ENCODE peak calls at places on chromosomes 5 and 9, in seven cellular contexts. One of them, this sample, is unnamed.

GRCh38 chr5:32538031-32538547 is 47.3 kb upstream of the SUB1 start:
- DNase-seq in CD8-positive, alpha-beta memory T cell: peak; percentile 77
- DNase-seq in heart right ventricle: peak; percentile 29
- DNase-seq in psoas muscle: no peak
- DNase-seq in uterus: no peak
- DNase-seq in breast epithelium: no peak
- DNase-seq in CD8-positive, alpha-beta T cell: no peak
- DNase-seq in this sample: no peak

GRCh38 chr9:33354651-33355211 is 47.6 kb downstream of the AQP7 start:
- DNase-seq in CD8-positive, alpha-beta memory T cell: no peak
- DNase-seq in heart right ventricle: no peak
- DNase-seq in psoas muscle: no peak
- DNase-seq in uterus: no peak
- DNase-seq in breast epithelium: no peak
- DNase-seq in CD8-positive, alpha-beta T cell: no peak
- DNase-seq in this sample: peak; percentile 20

GRCh38 chr5:36334315-36334714 is 32.6 kb upstream of the RANBP3L start:
- DNase-seq in CD8-positive, alpha-beta memory T cell: no peak
- DNase-seq in heart right ventricle: no peak
- DNase-seq in psoas muscle: no peak
- DNase-seq in uterus: no peak
- DNase-seq in breast epithelium: no peak
- DNase-seq in CD8-positive, alpha-beta T cell: no peak
- DNase-seq in this sample: no peak

GRCh38 chr5:54868511-54869483 is 116.6 kb downstream of the ESM1 start:
- DNase-seq in CD8-positive, alpha-beta memory T cell: no peak
- DNase-seq in heart right ventricle: no peak
- DNase-seq in psoas muscle: no peak
- DNase-seq in uterus: no peak
- DNase-seq in breast epithelium: no peak
- DNase-seq in CD8-positive, alpha-beta T cell: no peak
- DNase-seq in this sample: no peak

GRCh38 chr9:118209343-118209742 is 505.1 kb downstream of the TLR4 start:
- DNase-seq in CD8-positive, alpha-beta memory T cell: no peak
- DNase-seq in heart right ventricle: no peak
- DNase-seq in psoas muscle: no peak
- DNase-seq in uterus: no peak
- DNase-seq in breast epithelium: no peak
- DNase-seq in CD8-positive, alpha-beta T cell: no peak
- DNase-seq in this sample: no peak

GRCh38 chr5:50655810-50656205 is 10.6 kb upstream of the PARP8 start:
- DNase-seq in CD8-positive, alpha-beta memory T cell: no peak
- DNase-seq in heart right ventricle: no peak
- DNase-seq in psoas muscle: no peak
- DNase-seq in uterus: no peak
- DNase-seq in breast epithelium: no peak
- DNase-seq in CD8-positive, alpha-beta T cell: no peak
- DNase-seq in this sample: peak; percentile 70

GRCh38 chr9:130927338-130927737 is 11.7 kb downstream of the FIBCD1 start:
- DNase-seq in CD8-positive, alpha-beta memory T cell: no peak
- DNase-seq in heart right ventricle: no peak
- DNase-seq in psoas muscle: no peak
- DNase-seq in uterus: no peak
- DNase-seq in breast epithelium: no peak
- DNase-seq in CD8-positive, alpha-beta T cell: no peak
- DNase-seq in this sample: no peak

GRCh38 chr5:33491941-33492340 is 51.2 kb downstream of the TARS1 start:
- DNase-seq in CD8-positive, alpha-beta memory T cell: no peak
- DNase-seq in heart right ventricle: no peak
- DNase-seq in psoas muscle: no peak
- DNase-seq in uterus: no peak
- DNase-seq in breast epithelium: no peak
- DNase-seq in CD8-positive, alpha-beta T cell: no peak
- DNase-seq in this sample: no peak

GRCh38 chr9:82106536-82106935 is 118.0 kb downstream of the SPATA31D1 start:
- DNase-seq in CD8-positive, alpha-beta memory T cell: no peak
- DNase-seq in heart right ventricle: no peak
- DNase-seq in psoas muscle: no peak
- DNase-seq in uterus: no peak
- DNase-seq in breast epithelium: no peak
- DNase-seq in CD8-positive, alpha-beta T cell: no peak
- DNase-seq in this sample: no peak

GRCh38 chr5:178490935-178491632 is 99.1 kb downstream of the COL23A1 start:
- DNase-seq in CD8-positive, alpha-beta memory T cell: no peak
- DNase-seq in heart right ventricle: no peak
- DNase-seq in psoas muscle: no peak
- DNase-seq in uterus: no peak
- DNase-seq in breast epithelium: no peak
- DNase-seq in CD8-positive, alpha-beta T cell: no peak
- DNase-seq in this sample: no peak

GRCh38 chr9:82882744-82883143 is 180.2 kb downstream of the RASEF start:
- DNase-seq in CD8-positive, alpha-beta memory T cell: no peak
- DNase-seq in heart right ventricle: no peak
- DNase-seq in psoas muscle: no peak
- DNase-seq in uterus: no peak
- DNase-seq in breast epithelium: no peak
- DNase-seq in CD8-positive, alpha-beta T cell: no peak
- DNase-seq in this sample: no peak

GRCh38 chr9:123437201-123437600 is 81.2 kb downstream of the CRB2 start:
- DNase-seq in CD8-positive, alpha-beta memory T cell: no peak
- DNase-seq in heart right ventricle: no peak
- DNase-seq in psoas muscle: no peak
- DNase-seq in uterus: no peak
- DNase-seq in breast epithelium: no peak
- DNase-seq in CD8-positive, alpha-beta T cell: no peak
- DNase-seq in this sample: no peak

GRCh38 chr5:139232161-139232724 is 34.1 kb upstream of the SIL1 start:
- DNase-seq in CD8-positive, alpha-beta memory T cell: no peak
- DNase-seq in heart right ventricle: no peak
- DNase-seq in psoas muscle: no peak
- DNase-seq in uterus: no peak
- DNase-seq in breast epithelium: no peak
- DNase-seq in CD8-positive, alpha-beta T cell: no peak
- DNase-seq in this sample: no peak

GRCh38 chr9:14670718-14671117 is 22.5 kb downstream of the ZDHHC21 start:
- DNase-seq in CD8-positive, alpha-beta memory T cell: no peak
- DNase-seq in heart right ventricle: no peak
- DNase-seq in psoas muscle: no peak
- DNase-seq in uterus: no peak
- DNase-seq in breast epithelium: no peak
- DNase-seq in CD8-positive, alpha-beta T cell: no peak
- DNase-seq in this sample: no peak

GRCh38 chr5:143359869-143360268 is 43.6 kb downstream of the NR3C1 start:
- DNase-seq in CD8-positive, alpha-beta memory T cell: no peak
- DNase-seq in heart right ventricle: no peak
- DNase-seq in psoas muscle: no peak
- DNase-seq in uterus: no peak
- DNase-seq in breast epithelium: no peak
- DNase-seq in CD8-positive, alpha-beta T cell: no peak
- DNase-seq in this sample: no peak

GRCh38 chr5:6554812-6555211 is 78.0 kb downstream of the NSUN2 start:
- DNase-seq in CD8-positive, alpha-beta memory T cell: no peak
- DNase-seq in heart right ventricle: no peak
- DNase-seq in psoas muscle: no peak
- DNase-seq in uterus: no peak
- DNase-seq in breast epithelium: no peak
- DNase-seq in CD8-positive, alpha-beta T cell: no peak
- DNase-seq in this sample: no peak

GRCh38 chr5:1206521-1207412 is 5.4 kb downstream of the SLC6A19 start:
- DNase-seq in CD8-positive, alpha-beta memory T cell: peak; percentile 25
- DNase-seq in heart right ventricle: peak; percentile 7
- DNase-seq in psoas muscle: peak; percentile 8
- DNase-seq in uterus: no peak
- DNase-seq in breast epithelium: no peak
- DNase-seq in CD8-positive, alpha-beta T cell: no peak
- DNase-seq in this sample: no peak

GRCh38 chr9:108783318-108784127 is 72.3 kb downstream of the ACTL7B start:
- DNase-seq in CD8-positive, alpha-beta memory T cell: no peak
- DNase-seq in heart right ventricle: no peak
- DNase-seq in psoas muscle: no peak
- DNase-seq in uterus: no peak
- DNase-seq in breast epithelium: no peak
- DNase-seq in CD8-positive, alpha-beta T cell: no peak
- DNase-seq in this sample: no peak

GRCh38 chr5:136236479-136237083 is 43.6 kb upstream of the SMIM32 start:
- DNase-seq in CD8-positive, alpha-beta memory T cell: no peak
- DNase-seq in heart right ventricle: no peak
- DNase-seq in psoas muscle: no peak
- DNase-seq in uterus: no peak
- DNase-seq in breast epithelium: no peak
- DNase-seq in CD8-positive, alpha-beta T cell: no peak
- DNase-seq in this sample: no peak

GRCh38 chr9:108270041-108270440 is 585.7 kb downstream of the ACTL7B start:
- DNase-seq in CD8-positive, alpha-beta memory T cell: no peak
- DNase-seq in heart right ventricle: no peak
- DNase-seq in psoas muscle: no peak
- DNase-seq in uterus: no peak
- DNase-seq in breast epithelium: no peak
- DNase-seq in CD8-positive, alpha-beta T cell: no peak
- DNase-seq in this sample: no peak

GRCh38 chr9:104879555-104880318 is 48.2 kb downstream of the ABCA1 start:
- DNase-seq in CD8-positive, alpha-beta memory T cell: no peak
- DNase-seq in heart right ventricle: no peak
- DNase-seq in psoas muscle: no peak
- DNase-seq in uterus: no peak
- DNase-seq in breast epithelium: no peak
- DNase-seq in CD8-positive, alpha-beta T cell: no peak
- DNase-seq in this sample: no peak

GRCh38 chr5:86679949-86680348 is 62.2 kb downstream of the COX7C start:
- DNase-seq in CD8-positive, alpha-beta memory T cell: no peak
- DNase-seq in heart right ventricle: no peak
- DNase-seq in psoas muscle: no peak
- DNase-seq in uterus: no peak
- DNase-seq in breast epithelium: no peak
- DNase-seq in CD8-positive, alpha-beta T cell: no peak
- DNase-seq in this sample: no peak

GRCh38 chr9:137679249-137679648 is 60.4 kb downstream of the EHMT1 start:
- DNase-seq in CD8-positive, alpha-beta memory T cell: no peak
- DNase-seq in heart right ventricle: no peak
- DNase-seq in psoas muscle: no peak
- DNase-seq in uterus: no peak
- DNase-seq in breast epithelium: no peak
- DNase-seq in CD8-positive, alpha-beta T cell: no peak
- DNase-seq in this sample: no peak

GRCh38 chr5:136235316-136235715 is 42.4 kb upstream of the SMIM32 start:
- DNase-seq in CD8-positive, alpha-beta memory T cell: no peak
- DNase-seq in heart right ventricle: no peak
- DNase-seq in psoas muscle: no peak
- DNase-seq in uterus: no peak
- DNase-seq in breast epithelium: no peak
- DNase-seq in CD8-positive, alpha-beta T cell: no peak
- DNase-seq in this sample: peak; percentile 56

GRCh38 chr5:98769256-98770157 is 4.0 kb upstream of the RGMB start:
- DNase-seq in CD8-positive, alpha-beta memory T cell: peak; percentile 50
- DNase-seq in heart right ventricle: peak; percentile 40
- DNase-seq in psoas muscle: peak; percentile 35
- DNase-seq in uterus: peak; percentile 42
- DNase-seq in breast epithelium: no peak
- DNase-seq in CD8-positive, alpha-beta T cell: no peak
- DNase-seq in this sample: no peak
- H3K4me3 ChIP-seq in CD8-positive, alpha-beta memory T cell: peak overlapping the region; percentile 73
- H3K4me3 ChIP-seq in heart right ventricle: peak overlapping the region; percentile 67
- H3K4me3 ChIP-seq in psoas muscle: peak overlapping the region; percentile 78
- H3K4me3 ChIP-seq in uterus: peak overlapping the region; percentile 43
- H3K4me3 ChIP-seq in breast epithelium: peak overlapping the region; percentile 89
- H3K4me3 ChIP-seq in CD8-positive, alpha-beta T cell: peak overlapping the region; percentile 43
- H3K4me3 ChIP-seq in this sample: peak overlapping the region; percentile 56

DNA sequence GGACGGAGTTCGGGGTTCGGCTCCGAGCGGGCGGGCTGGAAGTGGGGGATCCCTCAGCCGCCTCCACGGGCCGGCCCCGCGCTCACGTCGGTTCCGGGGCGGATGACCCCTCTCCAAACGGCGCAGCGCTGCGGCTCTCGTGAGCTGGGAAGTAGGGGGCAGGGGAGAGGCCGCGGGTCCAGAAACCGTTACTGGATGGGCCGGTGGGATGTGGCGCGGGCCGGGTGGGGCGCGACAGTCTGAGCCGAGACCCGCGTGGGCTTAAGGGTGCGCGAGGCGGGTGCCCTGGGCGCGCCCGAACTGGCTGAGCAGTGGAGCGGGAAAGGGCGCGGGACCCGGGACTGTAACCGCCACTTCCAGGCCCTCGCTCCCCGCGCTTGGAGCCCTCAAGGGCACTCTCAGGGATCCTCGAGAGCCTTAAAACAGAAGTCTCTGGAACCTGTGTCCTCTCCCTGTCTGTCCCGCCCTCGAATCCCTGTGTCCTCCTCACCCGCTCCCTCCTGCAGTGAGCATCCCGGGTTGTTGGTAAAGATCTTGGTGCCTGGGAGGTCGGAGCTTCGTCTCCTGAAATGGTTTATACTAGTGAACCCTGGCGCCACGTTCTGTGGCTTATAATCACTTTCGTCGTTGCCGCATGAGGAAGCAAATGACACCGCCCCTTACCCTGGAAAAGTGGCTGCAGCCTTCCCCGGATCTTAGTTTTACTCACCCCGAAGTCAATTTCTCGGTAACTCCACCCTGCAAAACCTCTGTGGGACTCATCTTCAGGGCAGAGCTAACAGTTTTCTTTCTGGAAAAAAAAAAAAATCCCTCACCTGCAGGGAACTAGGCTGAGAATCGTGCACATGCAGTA is 571 bp upstream of the MARCHF11 start:
- DNase-seq in CD8-positive, alpha-beta memory T cell: no peak
- DNase-seq in heart right ventricle: no peak
- DNase-seq in psoas muscle: no peak
- DNase-seq in uterus: no peak
- DNase-seq in breast epithelium: no peak
- DNase-seq in CD8-positive, alpha-beta T cell: no peak
- DNase-seq in this sample: no peak
- H3K27me3 ChIP-seq in CD8-positive, alpha-beta memory T cell: no peaks in the 10 kb centered on the region
- H3K27me3 ChIP-seq in heart right ventricle: peaks cover 38% of the 10 kb centered on the region
- H3K27me3 ChIP-seq in psoas muscle: peaks cover 51% of the 10 kb centered on the region
- H3K27me3 ChIP-seq in uterus: peaks cover 22% of the 10 kb centered on the region
- H3K27me3 ChIP-seq in breast epithelium: peaks cover 38% of the 10 kb centered on the region
- H3K27me3 ChIP-seq in CD8-positive, alpha-beta T cell: no peaks in the 10 kb centered on the region
- H3K27me3 ChIP-seq in this sample: peaks cover 17% of the 10 kb centered on the region

DNA sequence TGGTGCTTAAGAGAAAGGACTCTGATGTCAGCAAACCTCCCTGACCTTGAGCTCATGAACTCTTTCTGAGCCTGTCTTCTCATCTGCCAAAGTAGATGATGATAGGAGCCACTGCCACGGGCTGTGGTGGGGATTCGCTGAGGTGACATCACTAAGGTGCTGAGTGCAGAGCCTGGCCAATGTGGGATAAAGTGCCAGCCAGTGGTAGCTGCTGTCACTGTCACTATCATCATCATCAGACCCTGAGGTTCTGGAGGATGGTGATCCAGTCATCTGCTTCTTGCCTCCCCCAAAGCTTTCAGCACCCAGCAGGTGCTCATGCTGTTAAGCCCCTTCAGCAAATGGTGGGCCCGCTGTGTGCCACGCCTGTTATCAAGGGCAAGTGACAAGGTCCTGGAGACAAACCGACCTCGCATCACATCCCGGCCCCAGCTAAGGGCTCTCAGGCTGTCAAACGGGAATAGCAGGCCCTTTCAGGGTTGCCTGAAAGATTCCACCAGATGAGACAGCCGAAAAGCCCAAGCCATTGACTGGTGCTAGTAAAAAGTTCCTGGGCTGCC is 6.4 kb downstream of the FPGS start:
- DNase-seq in CD8-positive, alpha-beta memory T cell: no peak
- DNase-seq in heart right ventricle: no peak
- DNase-seq in psoas muscle: no peak
- DNase-seq in uterus: no peak
- DNase-seq in breast epithelium: no peak
- DNase-seq in CD8-positive, alpha-beta T cell: no peak
- DNase-seq in this sample: no peak
- H3K36me3 ChIP-seq in CD8-positive, alpha-beta memory T cell: peaks cover 32% of the 10 kb centered on the region
- H3K36me3 ChIP-seq in heart right ventricle: peaks cover 36% of the 10 kb centered on the region
- H3K36me3 ChIP-seq in psoas muscle: no peaks in the 10 kb centered on the region
- H3K36me3 ChIP-seq in uterus: no peaks in the 10 kb centered on the region
- H3K36me3 ChIP-seq in breast epithelium: peaks cover 14% of the 10 kb centered on the region
- H3K36me3 ChIP-seq in CD8-positive, alpha-beta T cell: peaks cover 41% of the 10 kb centered on the region
- H3K36me3 ChIP-seq in this sample: peaks cover 12% of the 10 kb centered on the region

GRCh38 chr5:157944938-157945337 is 86.0 kb upstream of the CLINT1 start:
- DNase-seq in CD8-positive, alpha-beta memory T cell: no peak
- DNase-seq in heart right ventricle: no peak
- DNase-seq in psoas muscle: no peak
- DNase-seq in uterus: no peak
- DNase-seq in breast epithelium: no peak
- DNase-seq in CD8-positive, alpha-beta T cell: no peak
- DNase-seq in this sample: no peak
- H3K4me3 ChIP-seq in CD8-positive, alpha-beta memory T cell: no peak overlapping the region
- H3K4me3 ChIP-seq in heart right ventricle: no peak overlapping the region
- H3K4me3 ChIP-seq in psoas muscle: no peak overlapping the region
- H3K4me3 ChIP-seq in uterus: no peak overlapping the region
- H3K4me3 ChIP-seq in breast epithelium: no peak overlapping the region
- H3K4me3 ChIP-seq in CD8-positive, alpha-beta T cell: no peak overlapping the region
- H3K4me3 ChIP-seq in this sample: no peak overlapping the region